ENCODE peak calls at places on chromosome 15, in ten cellular contexts. C is colonic mucosa; S is progenitor cell of endocrine pancreas; J is left ventricle myocardium inferior; F is nephron progenitor cell; P is T-helper 1 cell; A is CD4-positive, CD25-positive, alpha-beta regulatory T cell; Z is islet precursor cell; K is uterus; E is body of pancreas. R is an unnamed sample.

GRCh38 chr15:90660195-90660995 is 56.8 kb upstream of the BLM start:
- DNase-seq in P (no peak), S (no peak), Z (peak; percentile 85), C (peak; percentile 49), F (no peak), A (peak; percentile 72), J (peak; percentile 76), E (peak; percentile 41), K (peak; percentile 73), R (peak; percentile 55)

GRCh38 chr15:77506311-77507150 is 85.8 kb downstream of the HMG20A start:
- DNase-seq in P (no peak), J (peak; percentile 82), E (peak; percentile 64), Z (no peak), K (peak; percentile 40), S (no peak), C (peak; percentile 82), A (no peak), F (no peak), R (no peak)

GRCh38 chr15:80911821-80912220 is 77.8 kb downstream of the MESD start:
- DNase-seq in P (no peak), S (no peak), J (no peak), E (no peak), A (no peak), C (peak; percentile 73), K (no peak), Z (no peak), F (no peak), R (no peak)

GRCh38 chr15:41928637-41929620 is 35.1 kb upstream of the SPTBN5 start:
- DNase-seq in A (no peak), J (peak; percentile 63), K (no peak), F (no peak), P (no peak), C (peak; percentile 60), E (no peak), S (no peak), Z (no peak), R (no peak)

GRCh38 chr15:43776101-43776717 is 557 bp downstream of the ELL3 start:
- DNase-seq in P (no peak), S (no peak), J (no peak), E (peak; percentile 55), Z (peak; percentile 73), A (no peak), C (peak; percentile 62), K (peak; percentile 28), F (peak; percentile 39), R (no peak)

GRCh38 chr15:57235865-57236264 is 140.4 kb upstream of the CGNL1 start:
- DNase-seq in E (no peak), J (no peak), C (no peak), A (no peak), S (no peak), K (no peak), F (peak; percentile 43), Z (no peak), P (no peak), R (no peak)

GRCh38 chr15:81752149-81752942 is 293.5 kb downstream of the MEX3B start:
- DNase-seq in C (peak; percentile 27), J (peak; percentile 59), E (peak; percentile 45), Z (no peak), A (no peak), S (no peak), K (peak; percentile 42), F (no peak), P (no peak), R (no peak)

GRCh38 chr15:44782516-44782915 is 46.2 kb downstream of the TRIM69 start:
- DNase-seq in F (no peak), A (no peak), E (no peak), J (no peak), Z (peak; percentile 58), C (no peak), P (no peak), S (no peak), K (no peak), R (no peak)

GRCh38 chr15:34582461-34583357 is 742 bp downstream of the GOLGA8B start:
- DNase-seq in K (peak; percentile 22), P (no peak), C (peak; percentile 59), Z (peak; percentile 67), A (peak; percentile 66), J (no peak), S (peak; percentile 26), F (peak; percentile 53), E (peak; percentile 62), R (no peak)

GRCh38 chr15:69468241-69469121 is 15.9 kb downstream of the RPLP1 start:
- DNase-seq in A (peak; percentile 90), Z (peak; percentile 97), F (no peak), K (no peak), C (peak; percentile 51), E (peak; percentile 48), P (peak; percentile 68), J (no peak), S (no peak), R (peak; percentile 81)

GRCh38 chr15:77417642-77418041 is 2.3 kb downstream of the PEAK1 start:
- DNase-seq in K (no peak), P (no peak), E (no peak), Z (no peak), A (no peak), C (no peak), F (no peak), J (no peak), S (no peak), R (no peak)

GRCh38 chr15:66027268-66027806 is 158.0 kb downstream of the RAB11A start:
- DNase-seq in K (no peak), E (no peak), P (no peak), S (no peak), F (no peak), J (no peak), A (no peak), C (peak; percentile 29), Z (no peak), R (no peak)

GRCh38 chr15:98164573-98164972 is 204.1 kb downstream of the ARRDC4 start:
- DNase-seq in C (no peak), S (no peak), Z (no peak), P (no peak), E (no peak), F (no peak), K (no peak), J (no peak), A (no peak), R (no peak)

GRCh38 chr15:98785796-98786581 is 137.7 kb downstream of the IGF1R start:
- DNase-seq in F (peak; percentile 47), A (no peak), C (peak; percentile 68), K (no peak), P (no peak), J (no peak), S (no peak), Z (no peak), E (peak; percentile 54), R (no peak)

GRCh38 chr15:57340673-57341259 is 35.5 kb upstream of the CGNL1 start:
- DNase-seq in A (peak; percentile 52), E (peak; percentile 61), Z (peak; percentile 78), J (no peak), K (peak; percentile 43), C (peak; percentile 40), F (peak; percentile 61), P (no peak), S (peak; percentile 30), R (no peak)

GRCh38 chr15:74252291-74253080 is 16.4 kb downstream of the CCDC33 start:
- DNase-seq in K (peak; percentile 26), J (no peak), C (no peak), P (no peak), Z (no peak), F (no peak), S (no peak), E (no peak), A (no peak), R (no peak)

GRCh38 chr15:31393441-31394091 is 66.9 kb downstream of the KLF13 start:
- DNase-seq in P (no peak), J (peak; percentile 20), E (no peak), A (no peak), S (no peak), C (peak; percentile 27), K (no peak), Z (no peak), F (no peak), R (no peak)

GRCh38 chr15:89809093-89809786 is 5.4 kb downstream of the ANPEP start:
- DNase-seq in S (no peak), J (no peak), K (no peak), C (no peak), Z (no peak), A (no peak), E (peak; percentile 73), F (no peak), P (no peak), R (no peak)

GRCh38 chr15:101171954-101172353 is 79.9 kb downstream of the CHSY1 start:
- DNase-seq in S (no peak), A (no peak), J (no peak), Z (no peak), C (no peak), K (no peak), F (no peak), P (no peak), E (no peak), R (no peak)

GRCh38 chr15:80850941-80851451 is 71.8 kb downstream of the CEMIP start:
- DNase-seq in K (no peak), S (no peak), E (no peak), C (no peak), Z (no peak), P (no peak), A (no peak), J (no peak), F (no peak), R (no peak)

GRCh38 chr15:31400222-31400927 is 73.7 kb downstream of the KLF13 start:
- DNase-seq in F (no peak), P (no peak), S (no peak), J (peak; percentile 11), C (peak; percentile 17), A (no peak), K (no peak), Z (no peak), E (no peak), R (no peak)

GRCh38 chr15:85756411-85757072 is 38.2 kb downstream of the KLHL25 start:
- DNase-seq in K (peak; percentile 22), Z (peak; percentile 43), P (no peak), J (peak; percentile 7), A (no peak), F (no peak), C (no peak), E (peak; percentile 8), S (no peak), R (no peak)

GRCh38 chr15:34855893-34856292 is 60.5 kb upstream of the ACTC1 start:
- DNase-seq in F (no peak), C (no peak), A (no peak), Z (no peak), P (no peak), S (no peak), K (no peak), E (peak; percentile 12), J (no peak), R (no peak)

GRCh38 chr15:62624541-62625399 is 417.8 kb upstream of the TPM1 start:
- DNase-seq in A (peak; percentile 2), F (no peak), Z (no peak), S (no peak), J (no peak), C (no peak), E (no peak), P (no peak), K (peak; percentile 25), R (no peak)

GRCh38 chr15:63764912-63765311 is 68.8 kb downstream of the HERC1 start:
- DNase-seq in K (no peak), Z (no peak), C (no peak), P (no peak), F (no peak), A (no peak), E (no peak), S (no peak), J (no peak), R (no peak)

GRCh38 chr15:69424001-69424400 is 9.9 kb downstream of the KIF23 start:
- DNase-seq in F (no peak), J (no peak), C (no peak), E (no peak), P (no peak), K (no peak), S (no peak), Z (no peak), A (no peak), R (no peak)

R was measured in activated CD4-positive, alpha-beta T cell treated with anti-CD3 and anti-CD28 coated beads for 1 hour.